ENCODE peak calls at places on chromosomes 5 and 9, in seven cellular contexts. One of them, this sample, is unnamed.

GRCh38 chr5:146369691-146370090 is 31.1 kb downstream of the POU4F3 start:
- DNase-seq in AG10803: peak
- DNase-seq in heart left ventricle: no peak
- DNase-seq in brain microvascular endothelial cell: peak
- DNase-seq in fibroblast of lung: no peak
- DNase-seq in fibroblast of mammary gland: peak
- DNase-seq in adrenal gland: no peak
- DNase-seq in this sample: peak

GRCh38 chr5:57939335-57939734 is 456.7 kb upstream of the ACTBL2 start:
- DNase-seq in AG10803: no peak
- DNase-seq in heart left ventricle: no peak
- DNase-seq in brain microvascular endothelial cell: no peak
- DNase-seq in fibroblast of lung: no peak
- DNase-seq in fibroblast of mammary gland: no peak
- DNase-seq in adrenal gland: no peak
- DNase-seq in this sample: no peak

GRCh38 chr9:84917366-84918063 is 248.0 kb downstream of the NTRK2 start:
- DNase-seq in AG10803: no peak
- DNase-seq in heart left ventricle: no peak
- DNase-seq in brain microvascular endothelial cell: no peak
- DNase-seq in fibroblast of lung: no peak
- DNase-seq in fibroblast of mammary gland: no peak
- DNase-seq in adrenal gland: no peak
- DNase-seq in this sample: no peak

GRCh38 chr5:6398570-6399230 is 20.4 kb upstream of the MED10 start:
- DNase-seq in AG10803: no peak
- DNase-seq in heart left ventricle: no peak
- DNase-seq in brain microvascular endothelial cell: no peak
- DNase-seq in fibroblast of lung: no peak
- DNase-seq in fibroblast of mammary gland: no peak
- DNase-seq in adrenal gland: no peak
- DNase-seq in this sample: no peak

GRCh38 chr9:13023498-13023897 is 248.7 kb downstream of the LURAP1L start:
- DNase-seq in AG10803: no peak
- DNase-seq in heart left ventricle: no peak
- DNase-seq in brain microvascular endothelial cell: peak
- DNase-seq in fibroblast of lung: peak
- DNase-seq in fibroblast of mammary gland: peak
- DNase-seq in adrenal gland: no peak
- DNase-seq in this sample: peak

GRCh38 chr5:129591508-129592160 is 131.5 kb downstream of the ADAMTS19 start:
- DNase-seq in AG10803: no peak
- DNase-seq in heart left ventricle: no peak
- DNase-seq in brain microvascular endothelial cell: no peak
- DNase-seq in fibroblast of lung: no peak
- DNase-seq in fibroblast of mammary gland: peak
- DNase-seq in adrenal gland: no peak
- DNase-seq in this sample: no peak

GRCh38 chr5:151073280-151073679 is 7.6 kb downstream of the TNIP1 start:
- DNase-seq in AG10803: no peak
- DNase-seq in heart left ventricle: no peak
- DNase-seq in brain microvascular endothelial cell: no peak
- DNase-seq in fibroblast of lung: no peak
- DNase-seq in fibroblast of mammary gland: no peak
- DNase-seq in adrenal gland: no peak
- DNase-seq in this sample: no peak

GRCh38 chr5:6452622-6453504 is 4.2 kb downstream of the UBE2QL1 start:
- DNase-seq in AG10803: no peak
- DNase-seq in heart left ventricle: peak
- DNase-seq in brain microvascular endothelial cell: no peak
- DNase-seq in fibroblast of lung: no peak
- DNase-seq in fibroblast of mammary gland: no peak
- DNase-seq in adrenal gland: no peak
- DNase-seq in this sample: no peak

GRCh38 chr5:78328585-78329173 is 31.7 kb upstream of the SCAMP1 start:
- DNase-seq in AG10803: peak
- DNase-seq in heart left ventricle: no peak
- DNase-seq in brain microvascular endothelial cell: no peak
- DNase-seq in fibroblast of lung: peak
- DNase-seq in fibroblast of mammary gland: peak
- DNase-seq in adrenal gland: no peak
- DNase-seq in this sample: peak

GRCh38 chr5:67350185-67350584 is 153.6 kb upstream of the CD180 start:
- DNase-seq in AG10803: peak
- DNase-seq in heart left ventricle: no peak
- DNase-seq in brain microvascular endothelial cell: no peak
- DNase-seq in fibroblast of lung: no peak
- DNase-seq in fibroblast of mammary gland: no peak
- DNase-seq in adrenal gland: no peak
- DNase-seq in this sample: no peak

GRCh38 chr5:176543428-176544182 is 5.5 kb upstream of the CDHR2 start:
- DNase-seq in AG10803: peak
- DNase-seq in heart left ventricle: peak
- DNase-seq in brain microvascular endothelial cell: no peak
- DNase-seq in fibroblast of lung: peak
- DNase-seq in fibroblast of mammary gland: no peak
- DNase-seq in adrenal gland: peak
- DNase-seq in this sample: no peak

GRCh38 chr5:173143567-173143966 is 764 bp upstream of the BNIP1 start:
- DNase-seq in AG10803: no peak
- DNase-seq in heart left ventricle: no peak
- DNase-seq in brain microvascular endothelial cell: no peak
- DNase-seq in fibroblast of lung: no peak
- DNase-seq in fibroblast of mammary gland: no peak
- DNase-seq in adrenal gland: no peak
- DNase-seq in this sample: no peak

GRCh38 chr9:73565833-73566465 is 414.3 kb downstream of the ANXA1 start:
- DNase-seq in AG10803: peak
- DNase-seq in heart left ventricle: no peak
- DNase-seq in brain microvascular endothelial cell: peak
- DNase-seq in fibroblast of lung: no peak
- DNase-seq in fibroblast of mammary gland: peak
- DNase-seq in adrenal gland: peak
- DNase-seq in this sample: peak

GRCh38 chr5:149314571-149315111 is 30.7 kb upstream of the GRPEL2 start:
- DNase-seq in AG10803: no peak
- DNase-seq in heart left ventricle: no peak
- DNase-seq in brain microvascular endothelial cell: no peak
- DNase-seq in fibroblast of lung: no peak
- DNase-seq in fibroblast of mammary gland: no peak
- DNase-seq in adrenal gland: no peak
- DNase-seq in this sample: no peak
- TF ChIP-seq CTCF in AG10803: no peak
- TF ChIP-seq CTCF in heart left ventricle: no peak
- TF ChIP-seq CTCF in brain microvascular endothelial cell: no peak
- TF ChIP-seq CTCF in fibroblast of lung: no peak
- TF ChIP-seq CTCF in fibroblast of mammary gland: no peak
- TF ChIP-seq CTCF in adrenal gland: no peak
- TF ChIP-seq CTCF in this sample: no peak

GRCh38 chr5:38445374-38446028 is 110.9 kb downstream of the LIFR start:
- DNase-seq in AG10803: no peak
- DNase-seq in heart left ventricle: peak
- DNase-seq in brain microvascular endothelial cell: no peak
- DNase-seq in fibroblast of lung: peak
- DNase-seq in fibroblast of mammary gland: peak
- DNase-seq in adrenal gland: no peak
- DNase-seq in this sample: peak
- H3K4me3 ChIP-seq in AG10803: peak
- H3K4me3 ChIP-seq in heart left ventricle: peak
- H3K4me3 ChIP-seq in brain microvascular endothelial cell: peak
- H3K4me3 ChIP-seq in fibroblast of lung: no peak
- H3K4me3 ChIP-seq in fibroblast of mammary gland: peak
- H3K4me3 ChIP-seq in adrenal gland: no peak
- H3K4me3 ChIP-seq in this sample: peak

GRCh38 chr9:130222833-130223232 is 42.7 kb upstream of the HMCN2 start:
- DNase-seq in AG10803: no peak
- DNase-seq in heart left ventricle: no peak
- DNase-seq in brain microvascular endothelial cell: no peak
- DNase-seq in fibroblast of lung: no peak
- DNase-seq in fibroblast of mammary gland: no peak
- DNase-seq in adrenal gland: no peak
- DNase-seq in this sample: no peak

GRCh38 chr9:130225071-130225470 is 40.5 kb upstream of the HMCN2 start:
- DNase-seq in AG10803: no peak
- DNase-seq in heart left ventricle: no peak
- DNase-seq in brain microvascular endothelial cell: no peak
- DNase-seq in fibroblast of lung: no peak
- DNase-seq in fibroblast of mammary gland: no peak
- DNase-seq in adrenal gland: no peak
- DNase-seq in this sample: no peak

GRCh38 chr9:130217838-130218237 is 45.6 kb downstream of the NCS1 start:
- DNase-seq in AG10803: no peak
- DNase-seq in heart left ventricle: no peak
- DNase-seq in brain microvascular endothelial cell: no peak
- DNase-seq in fibroblast of lung: no peak
- DNase-seq in fibroblast of mammary gland: no peak
- DNase-seq in adrenal gland: no peak
- DNase-seq in this sample: no peak

GRCh38 chr9:130219661-130220081 is 45.9 kb upstream of the HMCN2 start:
- DNase-seq in AG10803: no peak
- DNase-seq in heart left ventricle: no peak
- DNase-seq in brain microvascular endothelial cell: no peak
- DNase-seq in fibroblast of lung: no peak
- DNase-seq in fibroblast of mammary gland: no peak
- DNase-seq in adrenal gland: no peak
- DNase-seq in this sample: no peak

DNA sequence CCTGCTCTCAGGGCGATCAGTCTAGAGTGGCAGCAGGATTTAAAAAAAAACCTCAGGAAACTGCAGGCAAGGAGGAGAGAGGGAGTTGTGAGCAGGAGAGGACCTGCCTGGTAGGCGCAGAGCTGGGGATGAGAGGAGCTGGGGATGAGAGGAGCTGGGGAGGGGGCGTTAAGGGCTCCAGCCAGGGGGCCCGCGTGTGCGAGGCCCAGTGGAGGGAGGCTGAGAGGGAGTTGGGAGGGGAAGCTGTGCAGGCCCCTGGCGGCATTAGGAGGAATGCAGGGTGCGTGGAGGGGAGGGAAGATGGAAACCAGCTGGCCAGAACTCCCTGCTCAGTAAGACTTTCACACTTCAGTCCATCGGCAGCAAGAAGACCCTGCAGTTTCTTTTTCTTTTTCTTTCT is 45.2 kb upstream of the HMCN2 start:
- DNase-seq in AG10803: peak
- DNase-seq in heart left ventricle: no peak
- DNase-seq in brain microvascular endothelial cell: no peak
- DNase-seq in fibroblast of lung: peak
- DNase-seq in fibroblast of mammary gland: no peak
- DNase-seq in adrenal gland: no peak
- DNase-seq in this sample: no peak
- TF ChIP-seq CTCF in AG10803: peak
- TF ChIP-seq CTCF in heart left ventricle: no peak
- TF ChIP-seq CTCF in brain microvascular endothelial cell: peak
- TF ChIP-seq CTCF in fibroblast of lung: peak
- TF ChIP-seq CTCF in fibroblast of mammary gland: peak
- TF ChIP-seq CTCF in adrenal gland: no peak
- TF ChIP-seq CTCF in this sample: peak

GRCh38 chr9:109683521-109683920 is 96.5 kb upstream of the PALM2AKAP2 start:
- DNase-seq in AG10803: no peak
- DNase-seq in heart left ventricle: no peak
- DNase-seq in brain microvascular endothelial cell: peak
- DNase-seq in fibroblast of lung: peak
- DNase-seq in fibroblast of mammary gland: peak
- DNase-seq in adrenal gland: no peak
- DNase-seq in this sample: peak
- H3K4me3 ChIP-seq in AG10803: no peak
- H3K4me3 ChIP-seq in heart left ventricle: no peak
- H3K4me3 ChIP-seq in brain microvascular endothelial cell: no peak
- H3K4me3 ChIP-seq in fibroblast of lung: no peak
- H3K4me3 ChIP-seq in fibroblast of mammary gland: no peak
- H3K4me3 ChIP-seq in adrenal gland: no peak
- H3K4me3 ChIP-seq in this sample: no peak

This sample was measured in astrocyte of the spinal cord.